ENCODE peak calls at places on chromosomes 5 and 9, in six cellular contexts. One of them, this sample, is unnamed.

GRCh38 chr9:138111607-138112006 is 234.0 kb downstream of the CACNA1B start:
- DNase-seq in dorsolateral prefrontal cortex: no peak
- DNase-seq in effector memory CD4-positive, alpha-beta T cell: no peak
- DNase-seq in GM23248: no peak
- DNase-seq in transverse colon: no peak
- DNase-seq in endodermal cell: no peak
- DNase-seq in this sample: no peak

GRCh38 chr5:78511116-78511906 is 137.3 kb downstream of the LHFPL2 start:
- DNase-seq in dorsolateral prefrontal cortex: no peak
- DNase-seq in effector memory CD4-positive, alpha-beta T cell: no peak
- DNase-seq in GM23248: no peak
- DNase-seq in transverse colon: no peak
- DNase-seq in endodermal cell: no peak
- DNase-seq in this sample: no peak

GRCh38 chr9:128724744-128725211 is 851 bp upstream of the ZDHHC12 start:
- DNase-seq in dorsolateral prefrontal cortex: peak; percentile 72
- DNase-seq in effector memory CD4-positive, alpha-beta T cell: no peak
- DNase-seq in GM23248: peak; percentile 64
- DNase-seq in transverse colon: peak; percentile 83
- DNase-seq in endodermal cell: peak; percentile 94
- DNase-seq in this sample: peak; percentile 31

GRCh38 chr5:135242021-135242480 is 157.0 kb downstream of the MACROH2A1 start:
- DNase-seq in dorsolateral prefrontal cortex: no peak
- DNase-seq in effector memory CD4-positive, alpha-beta T cell: no peak
- DNase-seq in GM23248: peak; percentile 72
- DNase-seq in transverse colon: no peak
- DNase-seq in endodermal cell: peak; percentile 28
- DNase-seq in this sample: no peak

GRCh38 chr5:14816999-14817761 is 54.4 kb downstream of the ANKH start:
- DNase-seq in dorsolateral prefrontal cortex: peak; percentile 30
- DNase-seq in effector memory CD4-positive, alpha-beta T cell: no peak
- DNase-seq in GM23248: peak; percentile 97
- DNase-seq in transverse colon: no peak
- DNase-seq in endodermal cell: no peak
- DNase-seq in this sample: peak; percentile 56

GRCh38 chr9:113602126-113603119 is 138.9 kb downstream of the RGS3 start:
- DNase-seq in dorsolateral prefrontal cortex: no peak
- DNase-seq in effector memory CD4-positive, alpha-beta T cell: no peak
- DNase-seq in GM23248: peak; percentile 94
- DNase-seq in transverse colon: peak; percentile 48
- DNase-seq in endodermal cell: peak; percentile 94
- DNase-seq in this sample: no peak

GRCh38 chr9:127568971-127569818 is 42.9 kb upstream of the STXBP1 start:
- DNase-seq in dorsolateral prefrontal cortex: no peak
- DNase-seq in effector memory CD4-positive, alpha-beta T cell: peak; percentile 76
- DNase-seq in GM23248: peak; percentile 94
- DNase-seq in transverse colon: peak; percentile 88
- DNase-seq in endodermal cell: peak; percentile 96
- DNase-seq in this sample: no peak

GRCh38 chr9:35814106-35814840 is 569 bp downstream of the HINT2 start:
- DNase-seq in dorsolateral prefrontal cortex: peak; percentile 41
- DNase-seq in effector memory CD4-positive, alpha-beta T cell: no peak
- DNase-seq in GM23248: peak; percentile 86
- DNase-seq in transverse colon: peak; percentile 75
- DNase-seq in endodermal cell: peak; percentile 93
- DNase-seq in this sample: no peak

GRCh38 chr5:145818604-145819003 is 16.5 kb downstream of the PRELID2 start:
- DNase-seq in dorsolateral prefrontal cortex: no peak
- DNase-seq in effector memory CD4-positive, alpha-beta T cell: no peak
- DNase-seq in GM23248: no peak
- DNase-seq in transverse colon: no peak
- DNase-seq in endodermal cell: no peak
- DNase-seq in this sample: no peak

GRCh38 chr5:159619826-159620225 is 289.5 kb upstream of the IL12B start:
- DNase-seq in dorsolateral prefrontal cortex: peak; percentile 48
- DNase-seq in effector memory CD4-positive, alpha-beta T cell: no peak
- DNase-seq in GM23248: no peak
- DNase-seq in transverse colon: no peak
- DNase-seq in endodermal cell: peak; percentile 58
- DNase-seq in this sample: no peak

GRCh38 chr5:80406980-80407734 is 707 bp upstream of the ZFYVE16 start:
- DNase-seq in dorsolateral prefrontal cortex: no peak
- DNase-seq in effector memory CD4-positive, alpha-beta T cell: no peak
- DNase-seq in GM23248: peak; percentile 47
- DNase-seq in transverse colon: peak; percentile 41
- DNase-seq in endodermal cell: peak; percentile 42
- DNase-seq in this sample: no peak

GRCh38 chr5:134091626-134092121 is 22.8 kb upstream of the TCF7 start:
- DNase-seq in dorsolateral prefrontal cortex: no peak
- DNase-seq in effector memory CD4-positive, alpha-beta T cell: no peak
- DNase-seq in GM23248: peak; percentile 42
- DNase-seq in transverse colon: no peak
- DNase-seq in endodermal cell: no peak
- DNase-seq in this sample: no peak

GRCh38 chr9:92384373-92384772 is 20.0 kb downstream of the OGN start:
- DNase-seq in dorsolateral prefrontal cortex: no peak
- DNase-seq in effector memory CD4-positive, alpha-beta T cell: no peak
- DNase-seq in GM23248: peak; percentile 63
- DNase-seq in transverse colon: no peak
- DNase-seq in endodermal cell: no peak
- DNase-seq in this sample: no peak

GRCh38 chr9:124698265-124698664 is 72.8 kb downstream of the NR6A1 start:
- DNase-seq in dorsolateral prefrontal cortex: no peak
- DNase-seq in effector memory CD4-positive, alpha-beta T cell: no peak
- DNase-seq in GM23248: peak; percentile 76
- DNase-seq in transverse colon: no peak
- DNase-seq in endodermal cell: no peak
- DNase-seq in this sample: peak; percentile 46

GRCh38 chr9:87307810-87308209 is 189.9 kb upstream of the DAPK1 start:
- DNase-seq in dorsolateral prefrontal cortex: no peak
- DNase-seq in effector memory CD4-positive, alpha-beta T cell: no peak
- DNase-seq in GM23248: peak; percentile 27
- DNase-seq in transverse colon: no peak
- DNase-seq in endodermal cell: no peak
- DNase-seq in this sample: no peak

GRCh38 chr5:143968071-143968878 is 156.3 kb downstream of the HMHB1 start:
- DNase-seq in dorsolateral prefrontal cortex: no peak
- DNase-seq in effector memory CD4-positive, alpha-beta T cell: no peak
- DNase-seq in GM23248: peak; percentile 87
- DNase-seq in transverse colon: no peak
- DNase-seq in endodermal cell: no peak
- DNase-seq in this sample: no peak

GRCh38 chr9:130900701-130901497 is 4.3 kb upstream of the QRFP start:
- DNase-seq in dorsolateral prefrontal cortex: no peak
- DNase-seq in effector memory CD4-positive, alpha-beta T cell: no peak
- DNase-seq in GM23248: no peak
- DNase-seq in transverse colon: no peak
- DNase-seq in endodermal cell: no peak
- DNase-seq in this sample: no peak

GRCh38 chr5:131610198-131611063 is 24.6 kb downstream of the RAPGEF6 start:
- DNase-seq in dorsolateral prefrontal cortex: no peak
- DNase-seq in effector memory CD4-positive, alpha-beta T cell: no peak
- DNase-seq in GM23248: peak; percentile 66
- DNase-seq in transverse colon: no peak
- DNase-seq in endodermal cell: no peak
- DNase-seq in this sample: no peak

GRCh38 chr5:82335807-82336206 is 57.7 kb upstream of the RPS23 start:
- DNase-seq in dorsolateral prefrontal cortex: no peak
- DNase-seq in effector memory CD4-positive, alpha-beta T cell: no peak
- DNase-seq in GM23248: peak; percentile 66
- DNase-seq in transverse colon: no peak
- DNase-seq in endodermal cell: no peak
- DNase-seq in this sample: no peak

GRCh38 chr9:34686732-34687131 is 4.3 kb downstream of the CCL19 start:
- DNase-seq in dorsolateral prefrontal cortex: no peak
- DNase-seq in effector memory CD4-positive, alpha-beta T cell: no peak
- DNase-seq in GM23248: peak; percentile 51
- DNase-seq in transverse colon: no peak
- DNase-seq in endodermal cell: no peak
- DNase-seq in this sample: no peak

GRCh38 chr5:139492700-139493192 is 10.2 kb upstream of the STING1 start:
- DNase-seq in dorsolateral prefrontal cortex: no peak
- DNase-seq in effector memory CD4-positive, alpha-beta T cell: no peak
- DNase-seq in GM23248: peak; percentile 70
- DNase-seq in transverse colon: no peak
- DNase-seq in endodermal cell: no peak
- DNase-seq in this sample: no peak

GRCh38 chr5:134769206-134769605 is 10.6 kb downstream of the DDX46 start:
- DNase-seq in dorsolateral prefrontal cortex: no peak
- DNase-seq in effector memory CD4-positive, alpha-beta T cell: no peak
- DNase-seq in GM23248: peak; percentile 56
- DNase-seq in transverse colon: no peak
- DNase-seq in endodermal cell: no peak
- DNase-seq in this sample: no peak

GRCh38 chr5:137627730-137628129 is 108.2 kb downstream of the KLHL3 start:
- DNase-seq in dorsolateral prefrontal cortex: no peak
- DNase-seq in effector memory CD4-positive, alpha-beta T cell: no peak
- DNase-seq in GM23248: no peak
- DNase-seq in transverse colon: no peak
- DNase-seq in endodermal cell: no peak
- DNase-seq in this sample: no peak

GRCh38 chr5:57004800-57005199 is 52.9 kb upstream of the MIER3 start:
- DNase-seq in dorsolateral prefrontal cortex: no peak
- DNase-seq in effector memory CD4-positive, alpha-beta T cell: no peak
- DNase-seq in GM23248: no peak
- DNase-seq in transverse colon: no peak
- DNase-seq in endodermal cell: peak; percentile 51
- DNase-seq in this sample: peak; percentile 68

GRCh38 chr9:132813115-132813784 is 64.8 kb downstream of the AK8 start:
- DNase-seq in dorsolateral prefrontal cortex: no peak
- DNase-seq in effector memory CD4-positive, alpha-beta T cell: no peak
- DNase-seq in GM23248: no peak
- DNase-seq in transverse colon: no peak
- DNase-seq in endodermal cell: no peak
- DNase-seq in this sample: no peak

DNA sequence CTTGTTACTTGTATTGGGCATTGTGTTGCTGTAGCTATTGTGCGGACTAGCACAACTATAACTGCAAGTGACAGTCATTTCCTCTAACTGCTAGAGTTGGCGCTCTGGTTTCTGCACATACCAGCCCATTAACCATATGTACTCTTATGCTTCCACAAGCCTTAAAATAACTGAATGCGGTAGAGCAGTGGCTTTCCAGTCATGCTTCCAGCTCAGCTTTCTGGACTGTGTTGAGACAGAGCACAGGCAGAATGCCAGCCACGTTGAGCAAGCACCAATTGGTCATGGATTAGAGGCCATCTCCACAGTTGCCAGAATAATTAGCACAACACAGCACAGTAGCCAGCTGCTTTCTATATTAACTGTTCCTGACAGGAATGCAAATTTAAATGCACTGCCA is 12.2 kb downstream of the INVS start:
- DNase-seq in dorsolateral prefrontal cortex: peak; percentile 78
- DNase-seq in effector memory CD4-positive, alpha-beta T cell: no peak
- DNase-seq in GM23248: peak; percentile 98
- DNase-seq in transverse colon: peak; percentile 59
- DNase-seq in endodermal cell: no peak
- DNase-seq in this sample: peak; percentile 83
- H3K27ac ChIP-seq in dorsolateral prefrontal cortex: peak overlapping the region; percentile 43
- H3K27ac ChIP-seq in effector memory CD4-positive, alpha-beta T cell: no peak overlapping the region
- H3K27ac ChIP-seq in GM23248: peak overlapping the region; percentile 66
- H3K27ac ChIP-seq in transverse colon: peak overlapping the region; percentile 37
- H3K27ac ChIP-seq in endodermal cell: peak overlapping the region; percentile 81
- H3K27ac ChIP-seq in this sample: peak overlapping the region; percentile 19

GRCh38 chr5:41815663-41816062 is 54.6 kb downstream of the OXCT1 start:
- DNase-seq in dorsolateral prefrontal cortex: no peak
- DNase-seq in effector memory CD4-positive, alpha-beta T cell: no peak
- DNase-seq in GM23248: no peak
- DNase-seq in transverse colon: no peak
- DNase-seq in endodermal cell: no peak
- DNase-seq in this sample: no peak
- H3K27ac ChIP-seq in dorsolateral prefrontal cortex: no peak overlapping the region
- H3K27ac ChIP-seq in effector memory CD4-positive, alpha-beta T cell: no peak overlapping the region
- H3K27ac ChIP-seq in GM23248: no peak overlapping the region
- H3K27ac ChIP-seq in transverse colon: no peak overlapping the region
- H3K27ac ChIP-seq in endodermal cell: no peak overlapping the region
- H3K27ac ChIP-seq in this sample: no peak overlapping the region

GRCh38 chr9:96047741-96048115 is 172.2 kb downstream of the ERCC6L2 start:
- DNase-seq in dorsolateral prefrontal cortex: no peak
- DNase-seq in effector memory CD4-positive, alpha-beta T cell: no peak
- DNase-seq in GM23248: no peak
- DNase-seq in transverse colon: no peak
- DNase-seq in endodermal cell: no peak
- DNase-seq in this sample: no peak

GRCh38 chr9:96048954-96049831 is 173.7 kb downstream of the ERCC6L2 start:
- DNase-seq in dorsolateral prefrontal cortex: peak; percentile 83
- DNase-seq in effector memory CD4-positive, alpha-beta T cell: no peak
- DNase-seq in GM23248: no peak
- DNase-seq in transverse colon: no peak
- DNase-seq in endodermal cell: no peak
- DNase-seq in this sample: no peak

GRCh38 chr9:96047116-96047639 is 171.7 kb downstream of the ERCC6L2 start:
- DNase-seq in dorsolateral prefrontal cortex: no peak
- DNase-seq in effector memory CD4-positive, alpha-beta T cell: no peak
- DNase-seq in GM23248: no peak
- DNase-seq in transverse colon: no peak
- DNase-seq in endodermal cell: no peak
- DNase-seq in this sample: no peak

GRCh38 chr9:96050048-96050875 is 174.8 kb downstream of the ERCC6L2 start:
- DNase-seq in dorsolateral prefrontal cortex: no peak
- DNase-seq in effector memory CD4-positive, alpha-beta T cell: no peak
- DNase-seq in GM23248: no peak
- DNase-seq in transverse colon: no peak
- DNase-seq in endodermal cell: no peak
- DNase-seq in this sample: no peak

GRCh38 chr9:96048116-96048953 is 172.8 kb downstream of the ERCC6L2 start:
- DNase-seq in dorsolateral prefrontal cortex: no peak
- DNase-seq in effector memory CD4-positive, alpha-beta T cell: no peak
- DNase-seq in GM23248: no peak
- DNase-seq in transverse colon: no peak
- DNase-seq in endodermal cell: peak; percentile 67
- DNase-seq in this sample: no peak
- H3K27ac ChIP-seq in dorsolateral prefrontal cortex: peak overlapping the region; percentile 90
- H3K27ac ChIP-seq in effector memory CD4-positive, alpha-beta T cell: no peak overlapping the region
- H3K27ac ChIP-seq in GM23248: no peak overlapping the region
- H3K27ac ChIP-seq in transverse colon: peak overlapping the region; percentile 64
- H3K27ac ChIP-seq in endodermal cell: peak overlapping the region; percentile 88
- H3K27ac ChIP-seq in this sample: no peak overlapping the region

DNA sequence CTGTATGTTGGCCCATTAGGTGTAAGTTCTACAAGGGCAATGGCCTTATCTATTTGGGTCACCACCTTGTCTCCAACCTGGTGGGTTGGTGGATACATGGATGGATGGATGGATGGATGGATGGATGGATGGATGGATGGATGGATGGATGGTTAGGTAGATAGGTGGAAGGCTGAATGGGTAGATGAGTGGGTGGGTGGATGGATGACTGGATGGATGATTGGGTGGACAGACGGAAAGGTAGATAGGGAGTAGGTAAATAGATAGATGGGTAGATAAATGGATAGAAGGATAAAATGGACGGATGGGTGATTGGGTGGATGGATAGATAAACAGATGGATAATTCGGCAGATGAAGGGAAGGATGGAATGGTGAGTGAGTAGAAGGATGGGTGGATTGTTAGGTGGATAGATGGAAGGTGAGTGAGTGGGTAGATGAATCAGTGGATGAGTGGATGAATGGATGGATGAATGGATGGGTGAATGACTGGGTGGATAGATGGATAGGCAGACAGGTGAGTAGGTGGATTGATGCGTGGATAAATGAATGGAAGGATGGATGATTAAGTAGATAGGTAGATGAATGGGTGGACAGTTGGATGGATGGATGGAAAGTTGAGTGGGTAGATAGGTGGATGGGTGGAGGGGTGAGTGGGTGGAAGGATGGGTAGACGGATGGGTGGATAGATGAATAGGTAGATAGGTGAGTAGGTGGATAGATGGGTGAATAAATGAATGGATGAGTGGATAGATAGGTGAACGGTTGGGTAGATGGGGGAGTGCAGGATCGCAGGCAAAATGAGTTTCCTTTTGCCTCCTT is 83.1 kb upstream of the FBXW11 start:
- DNase-seq in dorsolateral prefrontal cortex: no peak
- DNase-seq in effector memory CD4-positive, alpha-beta T cell: no peak
- DNase-seq in GM23248: no peak
- DNase-seq in transverse colon: no peak
- DNase-seq in endodermal cell: peak; percentile 15
- DNase-seq in this sample: no peak
- H3K27ac ChIP-seq in dorsolateral prefrontal cortex: no peak overlapping the region
- H3K27ac ChIP-seq in effector memory CD4-positive, alpha-beta T cell: no peak overlapping the region
- H3K27ac ChIP-seq in GM23248: no peak overlapping the region
- H3K27ac ChIP-seq in transverse colon: no peak overlapping the region
- H3K27ac ChIP-seq in endodermal cell: no peak overlapping the region
- H3K27ac ChIP-seq in this sample: no peak overlapping the region

This sample was measured in epithelial cell of prostate.